ENCODE peak calls at places on chromosomes 12 and 14, in six cellular contexts. D, S, Y, T, I and Q are unnamed samples.

GRCh38 chr12:97837401-97837800 is 374.8 kb downstream of the RMST start:
- DNase-seq in D (no peak), S (no peak), Y (peak; percentile 54), T (no peak), I (no peak), Q (no peak)

GRCh38 chr12:100061814-100062213 is 77.1 kb upstream of the ANKS1B start:
- DNase-seq in D (no peak), S (no peak), Y (no peak), T (no peak), I (no peak), Q (no peak)

GRCh38 chr14:22613091-22613695 is 15.1 kb downstream of the ABHD4 start:
- DNase-seq in D (no peak), S (no peak), Y (no peak), T (no peak), I (no peak), Q (no peak)

GRCh38 chr12:17489452-17489851 is 600.5 kb downstream of the RERGL start:
- DNase-seq in D (no peak), S (no peak), Y (no peak), T (no peak), I (no peak), Q (no peak)

GRCh38 chr12:49189731-49190314 is 943 bp upstream of the TUBA1A start:
- DNase-seq in D (no peak), S (no peak), Y (no peak), T (no peak), I (no peak), Q (no peak)

GRCh38 chr14:89416002-89416995 is 734 bp downstream of the FOXN3 start:
- DNase-seq in D (peak; percentile 94), S (peak; percentile 98), Y (peak; percentile 99), T (peak; percentile 98), I (peak; percentile 94), Q (peak; percentile 97)

GRCh38 chr14:22689186-22689585 is 45.0 kb upstream of the OR6J1 start:
- DNase-seq in D (no peak), S (no peak), Y (no peak), T (no peak), I (peak; percentile 89), Q (no peak)

GRCh38 chr12:62435337-62436163 is 31.1 kb upstream of the MON2 start:
- DNase-seq in D (no peak), S (peak; percentile 49), Y (peak; percentile 49), T (peak; percentile 81), I (no peak), Q (peak; percentile 44)

GRCh38 chr14:87097021-87097420 is 896.0 kb downstream of the GALC start:
- DNase-seq in D (no peak), S (no peak), Y (no peak), T (no peak), I (no peak), Q (no peak)

GRCh38 chr14:55103005-55103640 is 25.9 kb upstream of the LGALS3 start:
- DNase-seq in D (peak; percentile 95), S (peak; percentile 84), Y (peak; percentile 95), T (peak; percentile 83), I (peak; percentile 97), Q (peak; percentile 86)

GRCh38 chr12:76220980-76221379 is 127.2 kb downstream of the BBS10 start:
- DNase-seq in D (no peak), S (no peak), Y (no peak), T (no peak), I (no peak), Q (no peak)

GRCh38 chr14:24274101-24274543 is 2.7 kb upstream of the RABGGTA start:
- DNase-seq in D (peak; percentile 93), S (peak; percentile 63), Y (no peak), T (no peak), I (no peak), Q (peak; percentile 79)

GRCh38 chr14:103280278-103280917 is 53.6 kb upstream of the EIF5 start:
- DNase-seq in D (no peak), S (no peak), Y (no peak), T (no peak), I (no peak), Q (no peak)

GRCh38 chr12:20212036-20212435 is 156.3 kb upstream of the PDE3A start:
- DNase-seq in D (no peak), S (no peak), Y (no peak), T (no peak), I (no peak), Q (no peak)

GRCh38 chr12:9668141-9669018 is 1.1 kb upstream of the CLEC2D start:
- DNase-seq in D (no peak), S (no peak), Y (no peak), T (no peak), I (no peak), Q (no peak)

GRCh38 chr12:53820503-53820902 is 68.7 kb upstream of the CISTR start:
- DNase-seq in D (no peak), S (no peak), Y (no peak), T (no peak), I (no peak), Q (no peak)

GRCh38 chr14:29233188-29233587 is 466.6 kb downstream of the FOXG1 start:
- DNase-seq in D (no peak), S (no peak), Y (no peak), T (no peak), I (no peak), Q (no peak)

GRCh38 chr12:121059031-121059898 is 20.2 kb upstream of the OASL start:
- DNase-seq in D (no peak), S (no peak), Y (no peak), T (no peak), I (no peak), Q (no peak)

GRCh38 chr12:29563636-29564035 is 66.2 kb upstream of the OVCH1 start:
- DNase-seq in D (no peak), S (no peak), Y (peak; percentile 59), T (no peak), I (no peak), Q (no peak)

GRCh38 chr14:73491256-73491976 is 683 bp downstream of the RIOX1 start:
- DNase-seq in D (no peak), S (peak; percentile 71), Y (peak; percentile 48), T (peak; percentile 89), I (no peak), Q (peak; percentile 71)

GRCh38 chr14:89262041-89262440 is 155.0 kb downstream of the FOXN3 start:
- DNase-seq in D (no peak), S (no peak), Y (no peak), T (no peak), I (no peak), Q (no peak)

GRCh38 chr12:116525418-116526001 is 33.7 kb upstream of the MAP1LC3B2 start:
- DNase-seq in D (no peak), S (peak; percentile 80), Y (peak; percentile 84), T (no peak), I (peak; percentile 80), Q (peak; percentile 50)

GRCh38 chr14:54002653-54003052 is 46.0 kb upstream of the BMP4 start:
- DNase-seq in D (no peak), S (no peak), Y (no peak), T (no peak), I (no peak), Q (no peak)

GRCh38 chr12:77324763-77325468 is 259.5 kb upstream of the E2F7 start:
- DNase-seq in D (no peak), S (peak; percentile 79), Y (peak; percentile 44), T (peak; percentile 80), I (peak; percentile 40), Q (peak; percentile 93)

GRCh38 chr12:49232940-49233841 is 31.7 kb upstream of the TUBA1C start:
- DNase-seq in D (no peak), S (peak; percentile 37), Y (peak; percentile 11), T (peak; percentile 82), I (no peak), Q (peak; percentile 30)

GRCh38 chr12:66169221-66170170 is at the start of gene TMBIM4:
- DNase-seq in D (peak; percentile 77), S (peak; percentile 86), Y (peak; percentile 78), T (peak; percentile 98), I (peak; percentile 91), Q (peak; percentile 90)

GRCh38 chr12:131850856-131851559 is 22.8 kb downstream of the MMP17 start:
- DNase-seq in D (no peak), S (peak; percentile 65), Y (peak; percentile 27), T (peak; percentile 66), I (no peak), Q (peak; percentile 76)

DNA sequence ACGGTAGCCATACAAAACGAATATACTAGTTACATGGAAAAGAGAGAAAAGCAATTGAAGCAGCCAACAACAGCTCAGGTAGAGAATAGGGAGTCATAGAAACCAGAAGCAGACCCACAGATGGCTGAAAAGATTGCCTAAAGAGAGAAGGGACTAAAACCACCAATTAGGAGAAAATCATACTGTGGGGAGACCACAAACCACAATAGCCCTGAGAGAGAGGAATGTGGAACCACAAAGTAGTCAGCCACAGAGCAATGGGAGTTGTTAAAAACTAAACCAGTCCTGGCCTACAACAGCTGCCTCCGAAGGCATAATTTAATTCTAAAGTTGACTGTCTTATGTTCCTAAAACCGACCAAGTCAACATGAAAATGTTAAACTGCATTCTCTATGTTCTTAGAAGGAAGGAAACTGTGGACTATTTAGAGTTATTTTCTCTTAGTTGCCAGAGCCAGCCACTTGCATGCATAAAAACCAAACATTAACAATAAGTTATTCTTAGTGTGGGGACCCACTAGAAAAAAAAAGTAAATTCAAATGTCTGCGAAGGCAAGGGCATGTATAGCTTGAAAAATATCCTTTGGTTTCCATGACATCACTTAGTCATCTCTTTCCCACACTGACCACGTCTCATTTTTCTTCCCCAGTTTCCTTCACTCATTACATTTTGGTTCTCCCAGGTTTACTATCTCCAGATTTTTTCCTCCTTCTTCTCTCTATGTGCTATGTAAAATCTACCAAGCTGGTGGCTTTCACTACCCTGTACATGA is 398.0 kb downstream of the NOVA1 start:
- DNase-seq in D (no peak), S (no peak), Y (no peak), T (no peak), I (no peak), Q (no peak)
- TF ChIP-seq POLR2AphosphoS5 in D (no peak), S (no peak), Y (no peak), T (no peak), I (no peak), Q (no peak)

GRCh38 chr12:27537855-27538675 is 14.1 kb downstream of the PPFIBP1 start:
- DNase-seq in D (no peak), S (no peak), Y (no peak), T (no peak), I (no peak), Q (no peak)
- H3K4me1 ChIP-seq in D (peaks cover 43% of the 10 kb centered on the region), S (peaks cover 43% of the 10 kb centered on the region), Y (no peaks in the 10 kb centered on the region), T (peaks cover 60% of the 10 kb centered on the region), I (peaks cover 29% of the 10 kb centered on the region), Q (peaks cover 34% of the 10 kb centered on the region)

GRCh38 chr12:88314706-88315105 is 172.6 kb downstream of the TMTC3 start:
- DNase-seq in D (no peak), S (no peak), Y (no peak), T (no peak), I (no peak), Q (no peak)
- H3K36me3 ChIP-seq in D (no peaks in the 10 kb centered on the region), S (no peaks in the 10 kb centered on the region), Y (no peaks in the 10 kb centered on the region), T (no peaks in the 10 kb centered on the region), I (no peaks in the 10 kb centered on the region), Q (no peaks in the 10 kb centered on the region)

GRCh38 chr14:63852817-63853730 is at the start of gene SYNE2:
- DNase-seq in D (no peak), S (peak; percentile 85), Y (peak; percentile 80), T (peak; percentile 94), I (no peak), Q (peak; percentile 76)

GRCh38 chr14:63855272-63855671 is 2.5 kb downstream of the SYNE2 start:
- DNase-seq in D (no peak), S (no peak), Y (no peak), T (no peak), I (no peak), Q (no peak)

GRCh38 chr14:63852271-63852816 is 460 bp upstream of the SYNE2 start:
- DNase-seq in D (no peak), S (no peak), Y (no peak), T (no peak), I (no peak), Q (peak; percentile 30)

GRCh38 chr14:63854330-63854729 is 1.5 kb downstream of the SYNE2 start:
- DNase-seq in D (no peak), S (no peak), Y (no peak), T (no peak), I (no peak), Q (no peak)

GRCh38 chr14:63853831-63854293 is 1.1 kb downstream of the SYNE2 start:
- DNase-seq in D (no peak), S (peak; percentile 65), Y (peak; percentile 83), T (peak; percentile 82), I (no peak), Q (peak; percentile 64)
- TF ChIP-seq POLR2AphosphoS5 in D (no peak), S (no peak), Y (peak; percentile 59), T (peak; percentile 55), I (no peak), Q (no peak)